ENCODE peak calls at places on chromosomes 1 and 21, in nine cellular contexts. C is body of pancreas; K is HepG2; S is psoas muscle; M is ovary; Y is CD8-positive, alpha-beta T cell; T is keratinocyte; P is cardiac fibroblast; Z is astrocyte of the cerebellum. R is an unnamed sample.
A peak's percentile ranks its signal among the peaks of the same experiment; 100 is the strongest.

GRCh38 chr1:53393325-53393792 is 65.5 kb upstream of the LRP8 start:
- DNase-seq in M (peak; percentile 89), S (peak; percentile 78), P (peak; percentile 75), K (peak; percentile 43), C (peak; percentile 70), Z (peak; percentile 24), Y (peak; percentile 56), T (no peak), R (peak; percentile 69)

GRCh38 chr21:28899744-28900143 is 92.9 kb downstream of the LTN1 start:
- DNase-seq in M (no peak), K (no peak), P (peak; percentile 62), Y (no peak), T (no peak), S (no peak), C (no peak), Z (no peak), R (peak; percentile 66)

GRCh38 chr1:29655945-29656866 is 419.9 kb downstream of the PTPRU start:
- DNase-seq in M (no peak), Y (no peak), T (no peak), S (no peak), C (peak; percentile 20), P (no peak), K (no peak), Z (no peak), R (no peak)

GRCh38 chr1:32352831-32353383 is 9.4 kb downstream of the FAM229A start:
- DNase-seq in S (no peak), P (peak; percentile 51), K (no peak), T (no peak), Z (no peak), C (no peak), Y (no peak), M (no peak), R (peak; percentile 41)

GRCh38 chr1:151565500-151566189 is 25.5 kb downstream of the TUFT1 start:
- DNase-seq in P (no peak), T (no peak), M (no peak), Z (no peak), Y (no peak), K (peak; percentile 64), S (no peak), C (no peak), R (no peak)

GRCh38 chr1:235791532-235792060 is 75.1 kb downstream of the LYST start:
- DNase-seq in K (no peak), P (no peak), Y (no peak), Z (no peak), C (no peak), S (no peak), T (no peak), M (no peak), R (no peak)

GRCh38 chr1:156959414-156959813 is 39.0 kb downstream of the LRRC71 start:
- DNase-seq in C (no peak), K (no peak), Z (no peak), Y (no peak), S (no peak), T (no peak), M (no peak), P (no peak), R (no peak)

GRCh38 chr21:45333583-45334121 is 46.0 kb upstream of the POFUT2 start:
- DNase-seq in Z (no peak), C (no peak), T (no peak), P (no peak), M (no peak), S (no peak), K (no peak), Y (no peak), R (no peak)

GRCh38 chr1:180366386-180367068 is 135.8 kb downstream of the ACBD6 start:
- DNase-seq in Z (no peak), T (no peak), M (no peak), C (no peak), Y (no peak), K (no peak), S (no peak), P (peak; percentile 29), R (peak; percentile 53)

GRCh38 chr1:54294846-54295245 is 94.9 kb downstream of the MRPL37 start:
- DNase-seq in C (no peak), T (no peak), Y (no peak), K (no peak), Z (no peak), P (no peak), S (no peak), M (no peak), R (no peak)

GRCh38 chr1:47502746-47503370 is 65.0 kb downstream of the FOXD2 start:
- DNase-seq in Z (no peak), S (no peak), K (no peak), P (no peak), M (no peak), C (no peak), Y (no peak), T (no peak), R (no peak)

GRCh38 chr1:151825811-151826660 is 5.6 kb downstream of the RORC start:
- DNase-seq in M (peak; percentile 90), Z (no peak), K (no peak), C (no peak), Y (no peak), S (no peak), P (no peak), T (no peak), R (no peak)

GRCh38 chr21:26374817-26375216 is 198.3 kb downstream of the CYYR1 start:
- DNase-seq in T (no peak), P (no peak), M (no peak), Z (no peak), S (no peak), K (no peak), Y (no peak), C (no peak), R (no peak)

GRCh38 chr1:40745180-40745579 is 38.4 kb upstream of the KCNQ4 start:
- DNase-seq in Y (no peak), T (no peak), P (no peak), M (no peak), K (no peak), S (no peak), C (no peak), Z (no peak), R (peak; percentile 21)

GRCh38 chr1:53621144-53621543 is 117.8 kb downstream of the GLIS1 start:
- DNase-seq in Z (no peak), P (no peak), Y (no peak), T (no peak), C (no peak), S (no peak), M (no peak), K (no peak), R (no peak)

GRCh38 chr1:27521336-27522147 is 31.6 kb upstream of the WASF2 start:
- DNase-seq in S (peak; percentile 50), M (no peak), C (no peak), K (no peak), T (no peak), Z (no peak), P (no peak), Y (peak; percentile 76), R (no peak)

GRCh38 chr1:179146916-179147315 is 65.0 kb downstream of the TOR3A start:
- DNase-seq in K (no peak), S (no peak), P (no peak), M (no peak), C (no peak), T (no peak), Z (no peak), Y (no peak), R (no peak)

GRCh38 chr1:232620356-232620841 is 9.5 kb downstream of the SIPA1L2 start:
- DNase-seq in K (no peak), P (peak; percentile 96), T (no peak), Y (no peak), M (peak; percentile 49), S (no peak), Z (peak; percentile 51), C (peak; percentile 78), R (peak; percentile 96)

GRCh38 chr1:201344206-201345080 is 33.0 kb downstream of the TNNT2 start:
- DNase-seq in C (no peak), Z (no peak), T (no peak), P (no peak), S (no peak), Y (no peak), M (no peak), K (no peak), R (no peak)

DNA sequence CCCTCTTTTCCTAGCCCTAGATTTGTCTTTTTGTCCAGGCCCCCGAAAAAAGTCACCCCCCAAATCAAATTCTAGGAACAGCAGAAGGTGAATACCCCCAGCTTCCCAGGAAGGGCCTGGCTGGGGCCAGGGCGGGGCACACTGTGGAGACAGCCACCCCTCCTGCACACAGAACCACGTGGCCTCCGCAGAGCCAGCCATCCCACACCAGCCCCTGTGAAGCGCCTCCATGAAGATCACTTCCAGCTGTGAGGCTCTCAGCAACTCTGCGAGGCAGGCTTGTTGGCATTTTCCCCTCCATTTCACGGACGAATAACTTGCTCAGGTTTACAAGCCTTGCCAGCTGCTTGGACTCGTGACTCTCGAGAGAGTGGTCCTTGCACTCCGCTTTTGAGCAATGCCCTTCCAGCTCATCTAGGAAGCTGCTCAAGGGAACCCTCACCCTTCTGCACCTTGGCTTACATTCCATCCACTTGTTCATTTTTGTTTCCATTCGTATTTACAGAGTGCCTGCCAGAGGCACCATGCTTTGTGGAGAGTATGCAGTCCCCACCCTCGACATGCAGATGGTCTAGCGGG is 48.2 kb downstream of the SYT6 start:
- DNase-seq in C (no peak), Y (no peak), T (no peak), P (no peak), S (no peak), M (no peak), Z (no peak), K (no peak), R (no peak)
- H3K4me3 ChIP-seq in C (no peak overlapping the region), Y (no peak overlapping the region), T (no peak overlapping the region), P (no peak overlapping the region), S (no peak overlapping the region), M (no peak overlapping the region), Z (no peak overlapping the region), K (no peak overlapping the region), R (no peak overlapping the region)

GRCh38 chr1:18575620-18576019 is 55.0 kb upstream of the PAX7 start:
- DNase-seq in P (no peak), Z (no peak), K (peak; percentile 16), T (no peak), S (no peak), C (peak; percentile 60), Y (peak; percentile 46), M (no peak), R (peak; percentile 35)
- TF ChIP-seq CTCF in P (peak; percentile 66), Z (peak; percentile 9), K (peak; percentile 89), T (peak; percentile 84), S (peak; percentile 55), C (peak; percentile 88), Y (no peak), M (no peak), R (peak; percentile 59)

DNA sequence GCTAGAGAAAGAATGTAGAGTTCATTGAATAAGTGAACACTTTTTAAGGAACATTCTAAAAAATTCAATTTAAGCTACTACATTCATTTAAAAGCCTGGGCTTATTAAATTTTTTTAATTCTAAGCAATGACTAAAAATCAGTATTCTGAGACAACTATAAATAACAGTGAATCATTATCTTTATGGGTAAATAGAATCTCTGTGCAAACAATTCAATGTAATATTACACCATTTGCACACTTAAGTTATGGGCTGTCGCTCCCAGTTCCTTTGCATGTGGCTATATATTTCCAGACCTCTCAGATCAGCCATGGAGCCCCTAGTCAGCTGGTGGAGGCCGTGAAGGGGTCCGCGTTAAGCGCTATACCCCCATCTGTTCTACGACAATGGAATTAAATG is 65.1 kb downstream of the KCNK1 start:
- DNase-seq in S (no peak), Y (no peak), K (no peak), Z (no peak), C (no peak), M (no peak), T (no peak), P (no peak), R (no peak)
- H3K4me3 ChIP-seq in S (no peak overlapping the region), Y (no peak overlapping the region), K (no peak overlapping the region), Z (no peak overlapping the region), C (no peak overlapping the region), M (no peak overlapping the region), T (no peak overlapping the region), P (no peak overlapping the region), R (no peak overlapping the region)

GRCh38 chr1:1889847-1890505 is 911 bp downstream of the GNB1 start:
- DNase-seq in T (no peak), C (peak; percentile 55), Z (no peak), Y (peak; percentile 44), P (peak; percentile 53), S (peak; percentile 68), M (peak; percentile 70), K (no peak), R (peak; percentile 50)
- TF ChIP-seq CTCF in T (no peak), C (no peak), Z (no peak), Y (no peak), P (no peak), S (no peak), M (no peak), K (no peak), R (no peak)